ENCODE peak calls at places on chromosome 17, in ten cellular contexts. B is stomach, M is breast epithelium, D is GM12878, Y is transverse colon, U is esophagus muscularis mucosa, I is HCT116, E is endothelial cell of umbilical vein, F is H1, K is sigmoid colon. L is an unnamed sample.

GRCh38 chr17:17827826-17828621 is 8.8 kb downstream of the SREBF1 start:
- DNase-seq in U (no peak), K (no peak), M (no peak), Y (no peak), I (no peak), F (no peak), E (no peak), D (no peak), B (no peak), L (no peak)

GRCh38 chr17:18321309-18321708 is 6.2 kb downstream of the SMCR8 start:
- DNase-seq in K (peak), M (no peak), E (no peak), U (no peak), F (no peak), B (no peak), I (peak), D (no peak), Y (no peak), L (no peak)

GRCh38 chr17:78343433-78344201 is 16.3 kb downstream of the SOCS3 start:
- DNase-seq in Y (peak), M (no peak), D (no peak), K (no peak), E (no peak), B (peak), U (no peak), F (no peak), I (no peak), L (no peak)

GRCh38 chr17:164536-165235 is 16.8 kb downstream of the DOC2B start:
- DNase-seq in K (no peak), D (no peak), I (no peak), U (no peak), B (peak), Y (peak), E (peak), F (peak), M (no peak), L (no peak)

GRCh38 chr17:6503641-6504195 is 52.6 kb downstream of the PITPNM3 start:
- DNase-seq in B (no peak), M (no peak), D (no peak), U (no peak), F (no peak), Y (no peak), K (peak), I (no peak), E (no peak), L (no peak)

GRCh38 chr17:6422654-6423241 is 12.2 kb downstream of the AIPL1 start:
- DNase-seq in D (no peak), B (no peak), K (no peak), I (no peak), F (no peak), U (no peak), M (no peak), E (no peak), Y (no peak), L (no peak)

GRCh38 chr17:50331085-50331791 is 14.7 kb upstream of the XYLT2 start:
- DNase-seq in F (no peak), M (no peak), U (no peak), K (no peak), Y (no peak), E (no peak), I (no peak), D (no peak), B (no peak), L (no peak)

GRCh38 chr17:28916302-28916934 is 13.5 kb upstream of the DHRS13 start:
- DNase-seq in F (no peak), E (peak), U (no peak), B (peak), K (no peak), D (no peak), M (no peak), I (peak), Y (no peak), L (no peak)

GRCh38 chr17:80848449-80849102 is 143.1 kb upstream of the CHMP6 start:
- DNase-seq in I (no peak), F (no peak), M (no peak), B (no peak), U (no peak), K (peak), Y (peak), D (no peak), E (no peak), L (no peak)

GRCh38 chr17:20988001-20988641 is 54.7 kb downstream of the USP22 start:
- DNase-seq in U (no peak), I (no peak), B (no peak), E (no peak), D (no peak), M (peak), Y (no peak), F (no peak), K (no peak), L (no peak)

GRCh38 chr17:77435272-77436057 is 294.7 kb downstream of the SEC14L1 start:
- DNase-seq in K (no peak), Y (no peak), U (no peak), M (no peak), B (no peak), E (no peak), I (no peak), D (no peak), F (peak), L (no peak)

DNA sequence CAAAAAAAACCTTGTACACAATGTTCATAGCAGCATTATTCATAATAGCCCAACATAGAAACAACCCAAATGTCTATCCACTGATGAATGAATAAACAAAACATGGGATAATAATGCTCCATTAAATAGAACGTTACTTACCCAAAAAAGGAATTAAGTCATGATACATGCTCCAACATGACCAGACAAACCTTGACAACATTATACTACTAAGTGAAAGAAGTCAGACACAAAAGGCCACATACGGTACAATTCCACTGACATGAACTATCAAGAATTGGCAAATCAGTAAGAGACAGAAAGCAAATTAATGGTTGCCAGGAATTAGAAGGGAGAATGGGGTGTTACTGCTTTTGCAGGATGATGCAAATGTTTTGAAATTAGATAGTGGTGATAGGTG is 193.8 kb upstream of the SHISA6 start:
- DNase-seq in E (no peak), U (no peak), M (no peak), B (no peak), Y (no peak), F (no peak), K (no peak), D (no peak), I (no peak), L (no peak)
- H3K4me3 ChIP-seq in E (no peak), U (no peak), M (no peak), B (no peak), Y (no peak), F (no peak), K (no peak), D (no peak), I (no peak), L (no peak)

GRCh38 chr17:44386182-44386525 is 3.3 kb downstream of the ITGA2B start:
- DNase-seq in D (no peak), F (no peak), Y (no peak), B (no peak), M (no peak), U (no peak), K (no peak), I (no peak), E (no peak), L (no peak)

GRCh38 chr17:44387773-44388172 is 1.7 kb downstream of the ITGA2B start:
- DNase-seq in I (no peak), D (no peak), K (no peak), F (no peak), M (no peak), U (no peak), Y (no peak), E (no peak), B (no peak), L (no peak)

GRCh38 chr17:44389281-44389680 is at the start of gene ITGA2B:
- DNase-seq in U (no peak), D (no peak), K (no peak), F (no peak), B (no peak), Y (no peak), M (no peak), I (no peak), E (no peak), L (no peak)

GRCh38 chr17:44390250-44390649 is 801 bp upstream of the ITGA2B start:
- DNase-seq in I (no peak), E (no peak), M (no peak), U (no peak), Y (no peak), F (no peak), B (no peak), K (no peak), D (no peak), L (no peak)

DNA sequence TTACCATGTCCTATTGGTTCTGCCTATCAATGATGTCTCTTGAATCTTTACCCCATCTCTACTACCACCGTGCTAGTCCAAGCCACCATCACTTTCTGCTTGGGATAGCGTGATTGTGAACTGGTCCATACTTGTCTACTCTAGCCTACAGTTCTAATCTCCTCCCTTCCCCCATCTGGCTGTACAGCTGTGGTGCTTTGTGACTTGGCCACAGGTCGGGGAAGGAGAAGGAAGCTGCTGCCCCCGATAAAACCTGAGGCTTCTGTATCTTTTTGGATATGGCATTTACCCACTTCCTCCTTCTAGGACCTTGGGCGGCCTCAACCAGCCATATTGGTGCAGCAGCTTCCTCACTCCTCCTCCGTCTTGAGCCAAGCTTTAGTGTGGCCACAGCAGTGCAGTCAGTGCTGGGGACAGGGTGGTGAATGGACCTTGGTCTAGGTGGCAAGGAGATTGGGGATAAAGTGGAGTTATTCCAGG is 314 bp upstream of the ITGA2B start:
- DNase-seq in Y (no peak), D (no peak), K (no peak), I (no peak), E (no peak), F (no peak), U (no peak), B (no peak), M (no peak), L (no peak)
- TF ChIP-seq POLR2A in Y (no peak), D (no peak), K (no peak), I (no peak), E (no peak), F (no peak), U (no peak), B (no peak), M (no peak), L (no peak)

DNA sequence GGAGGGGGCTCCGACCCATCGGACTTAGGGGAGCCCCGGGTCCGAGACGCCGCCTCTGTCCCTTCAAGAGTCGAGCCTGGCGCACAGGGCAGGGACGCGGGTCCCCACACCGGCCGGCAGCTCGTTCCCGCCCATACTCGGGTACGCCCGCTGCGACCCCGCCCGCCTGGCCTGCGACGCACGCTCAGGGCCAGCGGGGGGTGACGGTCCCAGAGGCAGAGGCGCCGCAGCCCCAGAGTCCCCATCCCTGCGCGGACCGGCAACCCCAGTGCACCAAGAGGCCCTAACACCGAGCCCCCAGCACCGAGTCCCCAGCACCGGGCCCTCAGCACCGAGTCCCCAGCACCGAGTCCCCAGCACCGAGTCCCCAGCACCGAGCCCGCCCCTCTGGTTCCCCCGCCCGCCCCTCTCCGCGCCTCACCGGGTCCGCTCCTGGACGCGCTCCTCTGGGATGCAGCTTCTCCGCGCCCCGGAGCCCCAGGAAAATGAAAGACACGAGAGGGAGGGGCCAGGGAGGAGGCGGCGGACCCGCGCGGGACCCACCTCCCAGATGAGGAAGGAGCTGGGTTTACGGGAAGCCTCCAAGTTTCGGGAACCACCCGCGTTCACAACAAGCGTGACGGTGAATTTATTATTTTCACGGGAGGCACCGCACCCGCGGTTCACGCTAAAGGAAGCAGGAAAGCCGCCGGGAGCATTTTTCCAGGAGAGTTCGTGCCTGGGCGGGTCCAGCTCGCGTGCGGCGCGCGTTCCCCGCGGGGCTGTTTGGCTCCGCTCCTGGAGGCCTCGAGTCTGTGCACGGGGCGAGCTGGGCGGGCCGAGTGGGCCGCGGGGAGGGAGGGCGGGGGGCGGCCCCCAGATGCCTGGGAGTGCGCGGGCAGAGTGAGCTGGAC is at the start of gene SECTM1:
- DNase-seq in Y (peak), E (no peak), M (peak), B (peak), D (no peak), K (peak), I (no peak), U (no peak), F (no peak), L (no peak)
- TF ChIP-seq POLR2AphosphoS5 in Y (no peak), E (no peak), M (no peak), B (no peak), D (no peak), K (peak), I (no peak), U (peak), F (no peak), L (peak)

GRCh38 chr17:81923302-81924260 is 4.0 kb downstream of the MAFG start:
- DNase-seq in U (no peak), B (peak), D (no peak), I (peak), Y (peak), K (peak), E (no peak), M (no peak), F (no peak), L (no peak)

GRCh38 chr17:81921996-81922565 is 4.1 kb upstream of the SIRT7 start:
- DNase-seq in K (no peak), I (no peak), U (no peak), M (no peak), D (no peak), F (no peak), E (no peak), B (no peak), Y (no peak), L (no peak)

GRCh38 chr17:81921531-81921862 is 3.5 kb upstream of the SIRT7 start:
- DNase-seq in Y (no peak), B (no peak), U (no peak), D (no peak), M (no peak), I (no peak), F (no peak), E (no peak), K (no peak), L (no peak)

GRCh38 chr17:81920612-81921530 is 2.9 kb upstream of the SIRT7 start:
- DNase-seq in D (no peak), U (no peak), I (no peak), K (no peak), Y (no peak), F (no peak), B (no peak), E (no peak), M (no peak), L (no peak)

GRCh38 chr17:81922566-81923301 is 4.8 kb upstream of the SIRT7 start:
- DNase-seq in U (no peak), E (no peak), F (no peak), D (no peak), I (no peak), M (no peak), K (no peak), Y (no peak), B (no peak), L (no peak)
- H3K4me3 ChIP-seq in U (peak), E (no peak), F (no peak), D (no peak), I (peak), M (peak), K (peak), Y (no peak), B (peak), L (peak)

GRCh38 chr17:42019509-42020404 is at the start of gene NKIRAS2:
- DNase-seq in D (peak), M (peak), Y (peak), I (peak), B (peak), K (peak), F (peak), E (peak), U (peak), L (peak)
- TF ChIP-seq POLR2A in D (peak), M (peak), Y (peak), I (peak), B (no peak), K (no peak), F (peak), E (peak), U (no peak), L (no peak)

L was measured in vagina.